ENCODE peak calls at places on chromosomes 11 and 22, in four cellular contexts. C is right atrium auricular region; B is kidney epithelial cell; U is stimulated activated CD4-positive, alpha-beta T cell treated with anti-CD3 and anti-CD28 coated beads, TNF-alpha, amount 100 ng/mL, for 4 hours. H is an unnamed sample.

GRCh38 chr11:134668076-134668475 is 256.0 kb upstream of the B3GAT1 start:
- DNase-seq in B (no peak), U (no peak), C (no peak), H (no peak)

GRCh38 chr11:121318848-121319834 is 26.6 kb downstream of the SC5D start:
- DNase-seq in B (no peak), U (no peak), C (no peak), H (no peak)

GRCh38 chr11:8331767-8332166 is 68.1 kb upstream of the LMO1 start:
- DNase-seq in C (no peak), U (no peak), B (no peak), H (no peak)

GRCh38 chr11:112861356-112861755 is 99.9 kb upstream of the NCAM1 start:
- DNase-seq in B (no peak), U (no peak), C (no peak), H (no peak)

GRCh38 chr22:24102366-24103200 is 78.7 kb upstream of the SUSD2 start:
- DNase-seq in U (no peak), C (no peak), B (no peak), H (no peak)

GRCh38 chr11:66970808-66971442 is 4.2 kb upstream of the C11orf86 start:
- DNase-seq in B (peak; percentile 100), U (no peak), C (peak; percentile 88), H (no peak)

GRCh38 chr11:87290304-87290922 is 252.7 kb downstream of the TMEM135 start:
- DNase-seq in B (peak; percentile 9), C (no peak), U (no peak), H (peak; percentile 23)

GRCh38 chr22:43212434-43212952 is 25.6 kb upstream of the TTLL12 start:
- DNase-seq in C (no peak), U (no peak), B (no peak), H (no peak)

GRCh38 chr22:36156515-36157419 is 3.8 kb downstream of the APOL3 start:
- DNase-seq in U (peak; percentile 56), B (peak; percentile 34), C (peak; percentile 93), H (peak; percentile 77)